ENCODE peak calls at places on chromosomes 5 and 9, in four cellular contexts. K is GM12891, M is HL-60, V is GM12878. E is an unnamed sample.
A peak's percentile ranks its signal among the peaks of the same experiment; 100 is the strongest.

GRCh38 chr5:139226131-139226530 is 28.0 kb upstream of the SIL1 start:
- DNase-seq in M (no peak), K (no peak), V (no peak), E (no peak)

GRCh38 chr5:177410575-177410974 is 1.2 kb upstream of the F12 start:
- DNase-seq in M (peak; percentile 44), V (no peak), K (no peak), E (no peak)

GRCh38 chr5:125602184-125602583 is 821.0 kb upstream of the GRAMD2B start:
- DNase-seq in V (no peak), M (no peak), K (no peak), E (no peak)

GRCh38 chr5:122775713-122776084 is 819 bp downstream of the SNX2 start:
- DNase-seq in K (no peak), V (no peak), M (peak; percentile 31), E (peak; percentile 14)

GRCh38 chr5:80031109-80031508 is 4.0 kb upstream of the THBS4 start:
- DNase-seq in V (no peak), K (no peak), M (no peak), E (no peak)

GRCh38 chr5:13508559-13508958 is 435.9 kb downstream of the DNAH5 start:
- DNase-seq in V (no peak), M (no peak), K (no peak), E (no peak)

GRCh38 chr5:139236479-139236878 is 38.3 kb upstream of the SIL1 start:
- DNase-seq in M (no peak), K (no peak), V (no peak), E (no peak)

GRCh38 chr9:2413196-2413840 is 208.3 kb upstream of the VLDLR start:
- DNase-seq in K (no peak), M (no peak), V (no peak), E (no peak)

GRCh38 chr5:148653840-148654781 is at the start of gene HTR4:
- DNase-seq in M (peak; percentile 13), V (no peak), K (no peak), E (no peak)

GRCh38 chr5:13985736-13986418 is 41.4 kb upstream of the DNAH5 start:
- DNase-seq in K (no peak), M (no peak), V (no peak), E (no peak)

GRCh38 chr9:126723807-126724172 is 81.0 kb upstream of the ZBTB43 start:
- DNase-seq in M (no peak), V (no peak), K (no peak), E (no peak)

GRCh38 chr5:1295650-1296037 is 776 bp upstream of the TERT start:
- DNase-seq in M (no peak), V (no peak), K (no peak), E (no peak)

GRCh38 chr5:81854915-81855314 is 104.0 kb upstream of the SSBP2 start:
- DNase-seq in V (no peak), K (no peak), M (no peak), E (peak; percentile 14)

GRCh38 chr5:1052641-1053390 is 44.2 kb downstream of the NKD2 start:
- DNase-seq in K (no peak), M (no peak), V (no peak), E (peak; percentile 56)

GRCh38 chr9:133117271-133118178 is 3.5 kb downstream of the RALGDS start:
- DNase-seq in M (peak; percentile 46), V (no peak), K (no peak), E (no peak)

GRCh38 chr5:157057459-157058370 is 1.2 kb downstream of the HAVCR1 start:
- DNase-seq in K (no peak), M (no peak), V (no peak), E (no peak)

GRCh38 chr5:76365558-76365957 is 37.5 kb upstream of the IQGAP2 start:
- DNase-seq in M (peak; percentile 13), V (no peak), K (no peak), E (no peak)

GRCh38 chr9:438066-438465 is 223.4 kb downstream of the DOCK8 start:
- DNase-seq in V (no peak), M (no peak), K (no peak), E (no peak)

GRCh38 chr9:17807670-17808282 is 228.9 kb downstream of the SH3GL2 start:
- DNase-seq in K (no peak), M (no peak), V (no peak), E (no peak)

GRCh38 chr9:94623253-94623652 is 16.1 kb downstream of the FBP1 start:
- DNase-seq in V (no peak), K (peak; percentile 66), M (peak; percentile 76), E (peak; percentile 68)

GRCh38 chr5:9833871-9834270 is 203.7 kb upstream of the TAS2R1 start:
- DNase-seq in M (no peak), K (no peak), V (no peak), E (no peak)

GRCh38 chr5:153824909-153825308 is 213.8 kb downstream of the FAM114A2 start:
- DNase-seq in V (no peak), M (no peak), K (no peak), E (no peak)

GRCh38 chr5:180111273-180111695 is 39.7 kb upstream of the RNF130 start:
- DNase-seq in M (no peak), V (no peak), K (no peak), E (no peak)

GRCh38 chr5:78566747-78567449 is 81.7 kb downstream of the LHFPL2 start:
- DNase-seq in V (no peak), K (no peak), M (no peak), E (no peak)

GRCh38 chr5:73938280-73938937 is 312.4 kb downstream of the ARHGEF28 start:
- DNase-seq in V (no peak), K (no peak), M (no peak), E (no peak)

GRCh38 chr9:98010450-98010849 is 27.3 kb downstream of the ANP32B start:
- DNase-seq in K (peak; percentile 42), M (no peak), V (no peak), E (peak; percentile 26)

GRCh38 chr5:40560470-40560869 is 119.2 kb upstream of the PTGER4 start:
- DNase-seq in M (no peak), K (no peak), V (no peak), E (no peak)

GRCh38 chr9:92035146-92035545 is 80.1 kb downstream of the SPTLC1 start:
- DNase-seq in K (no peak), V (no peak), M (no peak), E (no peak)

GRCh38 chr5:149094996-149095395 is 32.1 kb upstream of the SH3TC2 start:
- DNase-seq in V (no peak), M (no peak), K (no peak), E (no peak)

GRCh38 chr5:180658774-180659564 is 9.6 kb upstream of the FLT4 start:
- DNase-seq in K (no peak), V (no peak), M (no peak), E (no peak)

GRCh38 chr5:38878391-38879090 is 32.7 kb downstream of the OSMR start:
- DNase-seq in V (no peak), K (no peak), M (no peak), E (no peak)
- TF ChIP-seq SPI1 in V (no peak), K (no peak), M (no peak), E (no peak)

DNA sequence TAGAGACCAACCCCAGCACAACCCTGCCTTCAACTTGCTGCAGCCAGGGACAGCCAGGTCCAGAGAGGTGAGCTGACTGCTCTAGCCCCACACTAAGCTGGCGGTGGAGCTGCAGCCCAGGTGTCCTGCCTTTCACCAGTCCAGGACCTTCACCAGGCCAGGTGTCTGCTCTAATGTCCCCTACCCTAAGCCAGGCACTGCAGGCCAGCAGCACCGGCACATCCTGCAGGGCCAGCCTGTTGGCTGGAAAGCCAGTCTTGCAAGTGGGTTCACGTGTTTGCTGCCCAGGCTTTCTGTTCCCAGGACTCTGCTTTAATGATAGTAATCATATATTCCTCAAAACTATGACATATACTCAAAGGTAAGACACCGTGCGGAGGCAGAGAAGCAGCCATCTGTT is 5.5 kb downstream of the SHC3 start:
- DNase-seq in K (no peak), V (no peak), M (no peak), E (no peak)
- TF ChIP-seq SPI1 in K (no peak), V (no peak), M (no peak), E (no peak)

GRCh38 chr5:112977440-112977861 is 853 bp downstream of the DCP2 start:
- DNase-seq in M (no peak), V (no peak), K (no peak), E (no peak)
- TF ChIP-seq SPI1 in M (no peak), V (no peak), K (no peak), E (no peak)

DNA sequence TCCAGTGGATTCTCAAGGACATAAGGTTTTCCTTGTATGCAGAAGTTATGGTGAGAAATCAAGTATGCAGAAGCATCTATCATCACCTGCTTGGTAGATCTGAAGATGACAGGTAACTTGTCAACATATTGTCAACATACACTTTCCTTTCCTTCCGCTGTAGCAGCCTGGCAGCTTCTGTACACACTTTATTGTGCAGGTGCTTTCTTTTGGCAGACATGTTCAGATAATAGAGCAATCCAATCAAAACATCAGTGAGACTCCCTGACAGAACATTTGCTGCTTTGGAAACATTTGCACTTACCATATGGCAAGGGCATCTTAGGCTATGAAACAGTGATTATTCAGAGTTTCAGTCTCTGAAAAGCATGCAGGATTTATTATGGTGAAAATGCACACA is 161.1 kb upstream of the CDH12 start:
- DNase-seq in K (no peak), V (no peak), M (no peak), E (no peak)
- TF ChIP-seq SPI1 in K (no peak), V (no peak), M (no peak), E (no peak)

GRCh38 chr9:76415154-76415553 is 20.9 kb upstream of the RFK start:
- DNase-seq in K (no peak), M (no peak), V (no peak), E (no peak)

GRCh38 chr9:76417394-76417793 is 23.2 kb upstream of the RFK start:
- DNase-seq in V (no peak), M (no peak), K (no peak), E (no peak)

GRCh38 chr9:76414656-76415055 is 20.4 kb upstream of the RFK start:
- DNase-seq in M (no peak), V (peak; percentile 48), K (no peak), E (no peak)

GRCh38 chr9:76413658-76414057 is 19.4 kb upstream of the RFK start:
- DNase-seq in V (no peak), K (no peak), M (no peak), E (no peak)

DNA sequence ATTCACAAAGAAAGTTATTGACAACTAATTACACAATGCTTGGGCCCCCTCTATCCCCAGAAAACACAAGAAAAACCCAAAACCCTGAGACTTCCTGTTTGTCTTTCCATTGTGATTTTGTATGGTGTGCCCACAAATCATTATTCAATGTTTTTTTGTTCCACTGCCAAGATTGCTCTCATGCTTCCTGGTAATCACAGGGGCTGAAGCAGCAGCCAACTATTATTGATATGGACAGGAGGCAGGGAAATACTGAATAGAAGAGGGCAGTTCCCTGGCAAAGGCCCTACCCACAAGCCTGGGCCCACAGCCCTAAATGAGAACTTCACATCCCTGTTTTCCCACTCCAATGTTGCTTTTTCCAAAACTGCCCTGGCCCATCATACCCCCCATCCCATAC is 21.5 kb upstream of the RFK start:
- DNase-seq in M (no peak), V (no peak), K (no peak), E (no peak)
- TF ChIP-seq SPI1 in M (no peak), V (no peak), K (no peak), E (no peak)

DNA sequence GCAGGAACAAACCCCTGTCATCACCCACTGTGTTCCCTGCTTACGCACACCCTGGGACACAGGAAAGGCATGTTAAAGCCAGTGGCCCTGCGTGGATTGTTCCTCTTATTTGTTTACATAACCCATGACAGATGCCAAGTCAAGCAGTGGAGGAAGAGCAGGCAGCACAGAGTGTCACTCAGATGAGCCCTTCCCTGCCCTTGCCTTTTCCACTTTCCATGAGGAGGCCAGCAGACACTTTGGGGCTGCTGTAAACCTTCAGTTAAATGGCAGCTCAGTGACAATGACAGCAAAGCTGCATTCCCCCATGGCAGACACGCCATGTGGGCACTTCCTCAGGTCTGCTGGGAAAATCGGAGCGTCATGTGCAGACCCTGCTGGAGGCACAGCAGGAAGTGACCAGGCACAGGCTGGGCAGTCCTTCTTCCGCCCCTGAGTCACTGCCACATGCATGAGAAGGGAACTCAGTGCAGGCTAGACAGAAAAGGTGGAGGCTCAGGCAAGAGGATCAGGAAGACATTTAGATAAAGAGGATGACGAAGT is 216.8 kb upstream of the PIK3R1 start:
- DNase-seq in K (no peak), M (peak; percentile 1), V (no peak), E (no peak)
- TF ChIP-seq SPI1 in K (no peak), M (no peak), V (no peak), E (no peak)

E was measured in K562.